ENCODE peak calls at places on chromosomes 16 and 17, in seven cellular contexts. W is mesendoderm, Y is neuronal stem cell, R is H9, K is mesenchymal stem cell, F is H1, T is trophoblast cell. X is an unnamed sample.

GRCh38 chr16:10951016-10951415 is 6.7 kb downstream of the CLEC16A start:
- DNase-seq in Y (no peak), W (peak), R (no peak), T (no peak), K (peak), F (no peak), X (peak)

GRCh38 chr17:48024149-48025039 is 13.2 kb downstream of the COPZ2 start:
- DNase-seq in K (no peak), W (peak), Y (no peak), F (no peak), T (peak), R (peak), X (no peak)

GRCh38 chr17:15236281-15237105 is 28.6 kb downstream of the PMP22 start:
- DNase-seq in R (peak), K (peak), F (no peak), W (peak), Y (no peak), T (no peak), X (peak)

GRCh38 chr17:19345486-19346350 is 16.8 kb downstream of the B9D1 start:
- DNase-seq in K (no peak), T (no peak), R (peak), Y (no peak), F (no peak), W (no peak), X (no peak)

GRCh38 chr16:85989863-85990643 is 91.1 kb downstream of the IRF8 start:
- DNase-seq in R (no peak), F (no peak), K (no peak), Y (no peak), W (no peak), T (no peak), X (no peak)

GRCh38 chr17:1440921-1441320 is 15.1 kb downstream of the CRK start:
- DNase-seq in K (no peak), F (no peak), Y (no peak), R (no peak), W (no peak), T (peak), X (no peak)

GRCh38 chr17:2853111-2853721 is 57.0 kb downstream of the RAP1GAP2 start:
- DNase-seq in R (peak), T (no peak), Y (no peak), K (peak), F (no peak), W (peak), X (peak)

GRCh38 chr17:65155622-65156021 is 18.5 kb downstream of the RGS9 start:
- DNase-seq in Y (no peak), K (no peak), F (no peak), T (no peak), W (no peak), R (no peak), X (no peak)

GRCh38 chr16:86117235-86117634 is 218.3 kb downstream of the IRF8 start:
- DNase-seq in W (no peak), R (no peak), F (no peak), K (no peak), T (no peak), Y (no peak), X (no peak)

GRCh38 chr17:78358538-78359215 is 1.2 kb downstream of the SOCS3 start:
- DNase-seq in F (no peak), R (peak), T (no peak), Y (no peak), K (peak), W (no peak), X (peak)

GRCh38 chr17:36934759-36935630 is 2.3 kb upstream of the LHX1 start:
- DNase-seq in T (no peak), F (no peak), R (peak), Y (no peak), W (peak), K (no peak), X (no peak)

GRCh38 chr17:51487947-51488346 is 227.6 kb downstream of the UTP18 start:
- DNase-seq in T (no peak), F (no peak), Y (peak), K (no peak), W (peak), R (peak), X (no peak)

GRCh38 chr17:40779181-40779909 is 3.0 kb downstream of the KRT27 start:
- DNase-seq in Y (no peak), K (no peak), T (peak), F (no peak), W (no peak), R (peak), X (no peak)

GRCh38 chr17:40775945-40776344 is 3.9 kb upstream of the KRT26 start:
- DNase-seq in K (no peak), R (no peak), Y (no peak), F (no peak), W (no peak), T (no peak), X (no peak)

GRCh38 chr17:40778466-40778865 is 3.9 kb downstream of the KRT27 start:
- DNase-seq in F (no peak), Y (no peak), W (no peak), T (peak), R (no peak), K (no peak), X (no peak)

GRCh38 chr17:40777971-40778370 is 4.4 kb downstream of the KRT27 start:
- DNase-seq in R (no peak), K (no peak), T (no peak), F (no peak), Y (no peak), W (no peak), X (no peak)

DNA sequence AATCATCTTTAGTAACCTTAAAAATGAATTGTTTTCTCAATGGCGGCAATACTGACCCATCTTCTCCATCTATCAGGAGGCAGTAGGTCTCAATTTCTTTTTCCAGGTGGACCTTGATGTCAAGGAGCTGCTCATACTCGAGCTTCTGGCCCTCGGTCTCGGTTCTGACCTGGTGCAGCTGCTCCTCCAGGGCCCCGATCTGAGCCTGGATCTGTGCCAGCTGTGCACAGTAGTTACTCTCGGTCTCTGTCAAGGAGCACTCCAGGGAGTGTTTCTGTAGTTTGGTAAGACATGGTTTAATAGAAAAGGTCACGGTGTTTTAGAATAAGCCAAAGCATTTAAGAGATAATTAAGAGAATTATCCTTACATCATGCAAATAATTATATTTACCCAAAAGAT is 4.9 kb downstream of the KRT27 start:
- DNase-seq in W (no peak), Y (no peak), K (no peak), R (no peak), T (no peak), F (no peak), X (no peak)
- H2AK5ac ChIP-seq in W (no peak), Y (no peak), K (no peak), R (no peak), T (no peak), F (no peak), X (no peak)

DNA sequence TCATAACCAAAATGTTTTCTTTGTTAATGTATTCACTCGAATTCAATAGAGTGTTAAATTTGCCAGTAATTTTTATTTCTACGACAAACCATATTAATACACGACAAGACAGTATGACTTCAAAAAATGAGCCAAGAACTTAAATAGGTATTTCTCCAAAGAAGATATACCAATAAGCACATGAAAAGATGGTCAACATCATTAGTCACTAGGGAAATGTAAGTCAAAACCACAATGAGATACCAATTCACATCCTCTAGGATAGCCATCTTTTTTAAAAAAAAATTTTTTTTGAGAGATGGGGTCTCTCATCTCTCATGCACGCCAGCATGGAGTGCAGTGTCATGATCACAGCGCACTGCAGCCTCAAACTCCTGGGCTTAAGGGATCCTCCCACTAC is 5.0 kb upstream of the MEIOC start:
- DNase-seq in R (no peak), Y (no peak), W (no peak), T (no peak), K (no peak), F (no peak), X (no peak)
- H2AK5ac ChIP-seq in R (no peak), Y (no peak), W (no peak), T (no peak), K (no peak), F (no peak), X (no peak)

DNA sequence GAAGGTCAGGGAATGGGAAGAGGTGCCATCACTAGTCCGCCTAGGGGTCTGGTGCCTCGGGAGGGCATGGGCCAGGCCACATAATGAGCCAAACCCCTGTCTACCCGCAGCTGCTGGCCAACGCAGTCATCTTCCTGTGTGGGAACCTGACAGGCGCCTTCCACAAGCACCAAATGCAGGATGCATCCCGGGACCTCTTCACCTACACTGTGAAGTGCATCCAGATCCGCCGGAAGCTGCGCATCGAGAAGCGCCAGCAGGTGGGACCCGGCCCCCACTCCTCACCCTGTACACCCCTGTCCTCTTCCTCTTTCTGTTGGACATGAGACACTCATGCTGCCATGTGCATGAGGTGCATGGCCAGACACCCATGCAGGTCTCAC is 26.2 kb downstream of the ADCY7 start:
- DNase-seq in K (no peak), T (no peak), W (no peak), Y (no peak), F (no peak), R (no peak), X (no peak)
- H2AK5ac ChIP-seq in K (no peak), T (no peak), W (no peak), Y (peak), F (no peak), R (no peak), X (no peak)

GRCh38 chr17:49123061-49123460 is 9.5 kb upstream of the B4GALNT2 start:
- DNase-seq in W (no peak), K (no peak), R (no peak), T (no peak), F (no peak), Y (no peak), X (no peak)
- H2AK5ac ChIP-seq in W (no peak), K (no peak), R (no peak), T (no peak), F (no peak), Y (no peak), X (no peak)

GRCh38 chr16:51670527-51670926 is 519.5 kb upstream of the SALL1 start:
- DNase-seq in Y (peak), W (peak), F (no peak), T (no peak), K (no peak), R (no peak), X (no peak)

GRCh38 chr16:51666074-51666473 is 515.0 kb upstream of the SALL1 start:
- DNase-seq in R (no peak), W (no peak), Y (no peak), F (no peak), K (no peak), T (no peak), X (no peak)

GRCh38 chr16:51665599-51665998 is 514.5 kb upstream of the SALL1 start:
- DNase-seq in T (no peak), Y (no peak), W (no peak), F (no peak), K (no peak), R (no peak), X (no peak)

GRCh38 chr16:51666821-51667220 is 515.8 kb upstream of the SALL1 start:
- DNase-seq in F (no peak), T (no peak), W (no peak), Y (no peak), R (no peak), K (peak), X (no peak)
- H2AK5ac ChIP-seq in F (no peak), T (no peak), W (no peak), Y (no peak), R (no peak), K (no peak), X (no peak)

X was measured in IMR-90.